ENCODE peak calls at places on chromosomes 6 and 20, in five cellular contexts. P is neuronal stem cell, I is mesenchymal stem cell, V is IMR-90, F is H9. A is an unnamed sample.

GRCh38 chr6:5846335-5846734 is 160.4 kb downstream of the NRN1 start:
- DNase-seq in V (no peak), P (no peak), F (no peak), I (no peak), A (no peak)

GRCh38 chr6:11410539-11411307 is 126.8 kb upstream of the TMEM170B start:
- DNase-seq in F (no peak), I (no peak), V (no peak), P (no peak), A (no peak)

GRCh38 chr6:22101163-22101562 is 195.7 kb downstream of the PRL start:
- DNase-seq in I (no peak), F (no peak), P (no peak), V (peak; percentile 56), A (no peak)

GRCh38 chr20:56111951-56112730 is 106.8 kb upstream of the CBLN4 start:
- DNase-seq in V (no peak), F (no peak), P (no peak), I (no peak), A (no peak)

GRCh38 chr20:64212750-64213149 is 42.8 kb upstream of the PCMTD2 start:
- DNase-seq in I (peak; percentile 33), F (no peak), V (peak; percentile 63), P (no peak), A (no peak)

GRCh38 chr6:129312865-129313264 is 397.1 kb downstream of the ARHGAP18 start:
- DNase-seq in V (peak; percentile 78), P (no peak), F (no peak), I (peak; percentile 14), A (peak; percentile 14)

GRCh38 chr6:155327326-155328073 is 13.2 kb upstream of the TFB1M start:
- DNase-seq in I (peak; percentile 77), P (peak; percentile 62), V (peak; percentile 78), F (no peak), A (peak; percentile 68)

GRCh38 chr6:10315631-10316145 is 99.2 kb downstream of the TFAP2A start:
- DNase-seq in V (no peak), I (peak; percentile 14), F (no peak), P (no peak), A (no peak)

GRCh38 chr6:30091577-30092381 is 16.2 kb upstream of the RNF39 start:
- DNase-seq in I (peak; percentile 69), P (no peak), F (peak; percentile 72), V (peak; percentile 59), A (peak; percentile 56)

GRCh38 chr20:2814587-2815051 is at the start of gene C20orf141:
- DNase-seq in F (no peak), I (peak; percentile 97), V (peak; percentile 99), P (no peak), A (peak; percentile 57)

GRCh38 chr6:140073456-140073855 is 699.0 kb upstream of the CITED2 start:
- DNase-seq in P (no peak), F (no peak), I (peak; percentile 95), V (peak; percentile 80), A (no peak)

GRCh38 chr6:53441761-53442160 is 93.0 kb upstream of the ELOVL5 start:
- DNase-seq in V (peak; percentile 67), F (no peak), I (no peak), P (no peak), A (no peak)

GRCh38 chr6:6856538-6857523 is 250.9 kb upstream of the RREB1 start:
- DNase-seq in V (peak; percentile 37), F (peak; percentile 57), P (no peak), I (peak; percentile 85), A (peak; percentile 83)

GRCh38 chr6:139577991-139578604 is 203.7 kb upstream of the CITED2 start:
- DNase-seq in V (peak; percentile 94), P (no peak), F (no peak), I (peak; percentile 90), A (peak; percentile 57)

GRCh38 chr20:15642676-15643075 is 930.6 kb downstream of the KIF16B start:
- DNase-seq in P (no peak), I (peak; percentile 80), F (no peak), V (peak; percentile 80), A (no peak)

GRCh38 chr6:16483315-16483875 is 245.0 kb downstream of the GMPR start:
- DNase-seq in I (no peak), F (no peak), V (no peak), P (no peak), A (no peak)

GRCh38 chr6:51472745-51473483 is 614.5 kb downstream of the PKHD1 start:
- DNase-seq in P (no peak), F (no peak), I (no peak), V (no peak), A (peak; percentile 88)

GRCh38 chr6:144921206-144921975 is 636.3 kb downstream of the UTRN start:
- DNase-seq in I (no peak), P (no peak), F (no peak), V (no peak), A (no peak)

GRCh38 chr6:72533601-72534000 is 88.3 kb upstream of the KCNQ5 start:
- DNase-seq in F (no peak), I (no peak), P (no peak), V (peak; percentile 38), A (peak; percentile 10)

GRCh38 chr20:63974402-63975200 is 4.8 kb downstream of the SAMD10 start:
- DNase-seq in I (no peak), V (peak; percentile 74), P (no peak), F (peak; percentile 23), A (no peak)

GRCh38 chr6:130152908-130153510 is 69.7 kb downstream of the SAMD3 start:
- DNase-seq in F (no peak), I (no peak), P (no peak), V (no peak), A (no peak)

DNA sequence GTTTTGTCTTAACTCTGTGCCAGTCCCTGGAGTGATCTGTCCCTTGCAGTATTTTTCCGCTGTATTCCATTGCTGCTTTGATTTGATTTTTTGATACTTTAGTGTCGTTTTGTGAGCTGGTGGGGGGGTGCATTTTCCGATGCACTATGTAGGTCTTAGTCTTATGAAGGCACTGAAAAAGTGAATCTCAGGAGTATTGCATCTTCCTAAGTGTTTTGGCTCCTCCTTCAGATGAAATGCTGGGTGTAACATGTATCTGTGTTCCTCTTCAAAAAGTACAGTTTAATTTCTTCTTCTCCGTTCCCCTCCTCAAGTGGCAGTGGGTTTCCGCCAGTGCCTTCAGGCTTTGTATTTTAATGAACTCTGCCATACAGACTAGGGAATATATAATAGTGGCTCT is 580.7 kb upstream of the GJE1 start:
- DNase-seq in I (no peak), F (no peak), V (no peak), P (no peak), A (no peak)
- H3K4me2 ChIP-seq in I (no peak overlapping the region), F (no peak overlapping the region), V (no peak overlapping the region), P (no peak overlapping the region), A (no peak overlapping the region)

GRCh38 chr20:50654899-50655298 is 36.4 kb downstream of the RIPOR3 start:
- DNase-seq in V (no peak), F (no peak), P (no peak), I (no peak), A (no peak)
- H3K4ac ChIP-seq in V (peak overlapping the region; percentile 93), F (no peak overlapping the region), P (no peak overlapping the region), I (peak overlapping the region; percentile 90), A (no peak overlapping the region)

DNA sequence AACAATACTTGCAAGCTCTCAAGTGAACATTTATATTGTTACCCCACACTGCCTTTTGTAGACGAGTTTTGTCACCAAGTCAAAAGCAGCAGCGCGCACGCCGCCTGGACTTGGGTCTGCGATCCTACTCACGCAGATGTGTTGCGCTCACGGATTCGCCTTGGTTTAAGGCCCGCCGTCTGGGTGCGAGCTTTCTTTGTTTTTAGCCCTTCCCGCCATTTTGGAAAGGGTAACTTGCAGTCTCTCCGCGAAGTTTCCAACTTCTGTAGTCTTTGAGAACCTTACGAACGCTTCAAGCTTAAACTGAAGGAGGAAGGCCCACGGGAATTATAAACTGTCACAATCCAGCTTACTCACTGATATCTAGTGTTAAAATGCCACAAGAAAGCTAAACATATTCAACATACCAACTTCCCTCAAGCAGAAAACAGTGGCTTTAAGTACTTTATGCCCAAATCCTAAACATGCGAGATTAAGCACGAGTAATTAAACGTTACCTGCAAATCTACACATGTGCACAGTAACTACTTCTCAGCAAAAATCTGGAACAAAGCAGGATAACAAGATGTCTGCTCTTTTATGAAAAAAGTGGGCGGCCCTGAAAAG is 80.4 kb upstream of the BTN3A2 start:
- DNase-seq in I (peak; percentile 74), V (peak; percentile 74), P (no peak), F (peak; percentile 56), A (peak; percentile 87)
- H4K8ac ChIP-seq in I (peak overlapping the region; percentile 83), V (peak overlapping the region; percentile 69), P (no peak overlapping the region), F (no peak overlapping the region), A (no peak overlapping the region)

DNA sequence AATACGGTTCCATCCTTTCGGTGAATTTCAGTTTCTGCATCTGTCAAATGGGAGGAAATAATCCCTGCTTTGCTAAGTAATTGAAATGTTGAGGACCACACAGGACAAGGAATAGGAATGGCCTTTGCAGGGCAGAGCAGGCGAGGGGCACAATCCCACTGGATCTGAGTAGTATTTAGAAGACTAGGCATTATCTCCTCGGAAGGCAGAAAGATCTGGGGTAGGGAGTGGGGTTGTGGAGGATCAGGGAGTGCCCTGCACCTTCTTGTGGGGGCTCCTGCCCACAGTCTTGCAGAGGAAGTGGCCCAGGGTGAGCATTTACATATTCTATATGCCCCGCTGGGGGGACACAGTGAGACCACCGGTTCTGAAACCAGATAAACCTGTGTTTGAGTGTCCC is 87.1 kb upstream of the SIRPA start:
- DNase-seq in I (no peak), V (no peak), P (no peak), F (no peak), A (no peak)
- H3K4me2 ChIP-seq in I (no peak overlapping the region), V (no peak overlapping the region), P (no peak overlapping the region), F (peak overlapping the region; percentile 19), A (no peak overlapping the region)

GRCh38 chr6:157221049-157221816 is 102.1 kb downstream of the TMEM242 start:
- DNase-seq in P (peak; percentile 43), V (peak; percentile 63), I (peak; percentile 66), F (peak; percentile 80), A (peak; percentile 79)

GRCh38 chr6:157223021-157223430 is 100.3 kb downstream of the TMEM242 start:
- DNase-seq in P (no peak), V (no peak), F (no peak), I (no peak), A (no peak)

GRCh38 chr6:157221817-157222175 is 101.5 kb downstream of the TMEM242 start:
- DNase-seq in P (no peak), F (no peak), I (no peak), V (no peak), A (no peak)

GRCh38 chr6:157223486-157223885 is 99.8 kb downstream of the TMEM242 start:
- DNase-seq in F (no peak), I (no peak), V (no peak), P (no peak), A (no peak)

GRCh38 chr6:157222201-157222981 is 100.9 kb downstream of the TMEM242 start:
- DNase-seq in P (no peak), V (no peak), I (no peak), F (no peak), A (no peak)
- H3K4ac ChIP-seq in P (no peak overlapping the region), V (no peak overlapping the region), I (no peak overlapping the region), F (no peak overlapping the region), A (no peak overlapping the region)

GRCh38 chr20:34215711-34216381 is 25.4 kb upstream of the ASIP start:
- DNase-seq in F (peak; percentile 90), P (peak; percentile 72), I (peak; percentile 80), V (peak; percentile 67), A (peak; percentile 93)
- H4K8ac ChIP-seq in F (no peak overlapping the region), P (peak overlapping the region; percentile 43), I (peak overlapping the region; percentile 70), V (peak overlapping the region; percentile 80), A (no peak overlapping the region)

DNA sequence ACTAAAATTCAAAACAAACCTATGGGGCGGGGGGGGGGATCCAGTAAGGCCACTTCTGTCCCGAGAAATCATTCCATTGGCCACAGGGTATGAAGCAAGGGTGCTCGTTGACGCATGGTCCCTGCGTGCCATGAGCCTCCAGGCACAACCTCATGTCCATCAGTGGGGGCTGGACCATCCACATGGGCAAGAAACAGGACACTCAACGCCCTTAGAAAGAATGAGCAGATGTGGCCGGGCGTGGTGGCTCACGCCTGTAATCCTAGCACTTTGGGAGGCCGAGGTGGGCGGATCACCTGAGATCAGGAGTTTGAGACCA is 12.1 kb downstream of the TGM2 start:
- DNase-seq in V (no peak), P (no peak), I (no peak), F (no peak), A (no peak)
- H3K4me2 ChIP-seq in V (no peak overlapping the region), P (no peak overlapping the region), I (peak overlapping the region; percentile 62), F (no peak overlapping the region), A (no peak overlapping the region)